ENCODE peak calls at places on chromosomes 7 and 10, in eight cellular contexts. F, E, Z, W, Y, V, H and G are unnamed samples.

GRCh38 chr7:156002362-156003001 is 190.2 kb upstream of the SHH start:
- DNase-seq in F (no peak), E (no peak), Z (no peak), W (no peak), Y (no peak), V (no peak), H (no peak), G (no peak)

GRCh38 chr10:95467162-95467599 is 94.0 kb downstream of the SORBS1 start:
- DNase-seq in F (no peak), E (no peak), Z (no peak), W (peak; percentile 68), Y (peak; percentile 83), V (no peak), H (no peak), G (peak; percentile 91)

GRCh38 chr10:60846173-60846572 is 67.9 kb downstream of the CDK1 start:
- DNase-seq in F (no peak), E (peak; percentile 37), Z (peak; percentile 62), W (peak; percentile 64), Y (no peak), V (peak; percentile 41), H (peak; percentile 37), G (peak; percentile 48)

GRCh38 chr7:70681847-70682350 is 450.0 kb upstream of the GALNT17 start:
- DNase-seq in F (no peak), E (no peak), Z (no peak), W (no peak), Y (no peak), V (no peak), H (no peak), G (no peak)

GRCh38 chr7:24879281-24879680 is 100.7 kb downstream of the OSBPL3 start:
- DNase-seq in F (no peak), E (no peak), Z (peak; percentile 86), W (peak; percentile 41), Y (no peak), V (no peak), H (peak; percentile 46), G (no peak)

GRCh38 chr10:61588770-61589211 is 73.9 kb upstream of the CABCOCO1 start:
- DNase-seq in F (no peak), E (no peak), Z (peak; percentile 19), W (no peak), Y (peak; percentile 53), V (no peak), H (peak; percentile 37), G (no peak)

GRCh38 chr7:45647967-45648670 is 74.0 kb downstream of the ADCY1 start:
- DNase-seq in F (no peak), E (no peak), Z (no peak), W (no peak), Y (no peak), V (no peak), H (no peak), G (no peak)

GRCh38 chr7:36440880-36441279 is 51.2 kb downstream of the ANLN start:
- DNase-seq in F (no peak), E (peak; percentile 46), Z (peak; percentile 35), W (peak; percentile 67), Y (peak; percentile 54), V (no peak), H (peak; percentile 38), G (peak; percentile 63)

GRCh38 chr7:91846436-91846835 is 34.1 kb downstream of the MTERF1 start:
- DNase-seq in F (no peak), E (no peak), Z (peak; percentile 71), W (peak; percentile 19), Y (no peak), V (no peak), H (no peak), G (peak; percentile 60)

GRCh38 chr10:87558333-87558732 is 53.6 kb downstream of the MINPP1 start:
- DNase-seq in F (no peak), E (no peak), Z (no peak), W (no peak), Y (no peak), V (no peak), H (no peak), G (no peak)

GRCh38 chr7:118476036-118476435 is 251.5 kb downstream of the ANKRD7 start:
- DNase-seq in F (no peak), E (no peak), Z (no peak), W (no peak), Y (no peak), V (no peak), H (no peak), G (no peak)

GRCh38 chr7:99953649-99954048 is 22.2 kb downstream of the AZGP1 start:
- DNase-seq in F (no peak), E (peak; percentile 51), Z (peak; percentile 11), W (peak; percentile 57), Y (no peak), V (no peak), H (peak; percentile 62), G (peak; percentile 42)

GRCh38 chr7:81273601-81274397 is 354.9 kb upstream of the SEMA3C start:
- DNase-seq in F (no peak), E (no peak), Z (no peak), W (no peak), Y (no peak), V (no peak), H (no peak), G (peak; percentile 20)

GRCh38 chr10:58384095-58384494 is 1.1 kb upstream of the TFAM start:
- DNase-seq in F (no peak), E (no peak), Z (peak; percentile 5), W (peak; percentile 2), Y (no peak), V (no peak), H (no peak), G (peak; percentile 32)

GRCh38 chr7:2451171-2452073 is 24.8 kb downstream of the GRIFIN start:
- DNase-seq in F (peak; percentile 32), E (peak; percentile 27), Z (peak; percentile 54), W (peak; percentile 79), Y (peak; percentile 87), V (no peak), H (peak; percentile 63), G (peak; percentile 73)
- H3K4me3 ChIP-seq in F (peak overlapping the region; percentile 72), E (peak overlapping the region; percentile 1), Z (no peak overlapping the region), W (peak overlapping the region; percentile 17), Y (no peak overlapping the region), V (peak overlapping the region; percentile 34), H (peak overlapping the region; percentile 25), G (peak overlapping the region; percentile 41)

GRCh38 chr10:13613519-13613918 is 26.8 kb downstream of the PRPF18 start:
- DNase-seq in F (no peak), E (peak; percentile 30), Z (peak; percentile 53), W (peak; percentile 74), Y (peak; percentile 43), V (no peak), H (peak; percentile 52), G (peak; percentile 79)

GRCh38 chr10:13617146-13617545 is 30.4 kb downstream of the PRPF18 start:
- DNase-seq in F (no peak), E (no peak), Z (peak; percentile 46), W (no peak), Y (no peak), V (no peak), H (no peak), G (no peak)

GRCh38 chr10:13615650-13616049 is 28.9 kb downstream of the PRPF18 start:
- DNase-seq in F (no peak), E (no peak), Z (peak; percentile 62), W (no peak), Y (no peak), V (no peak), H (no peak), G (no peak)

GRCh38 chr10:13612654-13613373 is 26.0 kb downstream of the PRPF18 start:
- DNase-seq in F (no peak), E (no peak), Z (no peak), W (no peak), Y (no peak), V (no peak), H (no peak), G (no peak)

DNA sequence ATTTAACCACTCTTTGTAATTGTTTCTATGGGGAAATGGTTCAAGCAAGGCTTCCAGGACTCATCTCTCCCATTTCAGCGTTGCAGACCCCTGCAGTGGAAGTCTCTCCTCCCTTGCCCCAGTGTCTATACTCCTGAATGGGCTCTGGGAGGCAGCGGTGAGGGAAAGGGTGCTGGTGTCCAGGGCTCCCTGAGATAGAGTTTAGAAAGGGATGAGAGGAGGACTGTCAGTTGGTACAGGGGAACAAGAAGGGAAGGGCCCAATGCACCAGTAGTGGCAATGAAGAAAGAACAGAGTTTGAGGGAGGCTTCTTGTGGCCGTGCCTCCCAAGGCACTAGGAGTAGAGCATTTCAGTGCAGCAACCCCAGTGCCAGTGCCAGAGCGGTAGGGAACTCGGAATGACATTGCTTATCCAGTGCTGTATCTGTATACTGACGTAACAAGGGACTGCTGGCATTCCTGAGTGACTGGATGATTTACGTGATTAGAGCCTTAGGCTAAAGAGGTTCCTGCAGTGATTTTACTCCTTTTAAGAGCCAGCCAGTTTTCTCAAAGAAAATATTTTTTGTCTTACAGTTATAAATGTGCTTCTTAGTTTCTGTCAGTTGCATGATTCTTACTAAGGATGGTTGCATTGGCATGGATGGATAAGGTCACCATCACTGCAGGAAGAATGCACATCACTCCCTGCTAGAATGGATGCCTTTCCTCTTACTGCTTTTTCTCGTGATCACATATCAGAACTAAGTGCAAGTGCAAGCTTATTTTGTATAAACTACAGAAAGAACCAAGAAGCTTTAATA is 28.0 kb downstream of the PRPF18 start:
- DNase-seq in F (no peak), E (no peak), Z (peak; percentile 90), W (peak; percentile 29), Y (peak; percentile 42), V (peak; percentile 18), H (no peak), G (peak; percentile 37)
- TF ChIP-seq CTCF in F (no peak), E (no peak), Z (no peak), W (no peak), Y (no peak), V (no peak), H (no peak), G (peak; percentile 13)

DNA sequence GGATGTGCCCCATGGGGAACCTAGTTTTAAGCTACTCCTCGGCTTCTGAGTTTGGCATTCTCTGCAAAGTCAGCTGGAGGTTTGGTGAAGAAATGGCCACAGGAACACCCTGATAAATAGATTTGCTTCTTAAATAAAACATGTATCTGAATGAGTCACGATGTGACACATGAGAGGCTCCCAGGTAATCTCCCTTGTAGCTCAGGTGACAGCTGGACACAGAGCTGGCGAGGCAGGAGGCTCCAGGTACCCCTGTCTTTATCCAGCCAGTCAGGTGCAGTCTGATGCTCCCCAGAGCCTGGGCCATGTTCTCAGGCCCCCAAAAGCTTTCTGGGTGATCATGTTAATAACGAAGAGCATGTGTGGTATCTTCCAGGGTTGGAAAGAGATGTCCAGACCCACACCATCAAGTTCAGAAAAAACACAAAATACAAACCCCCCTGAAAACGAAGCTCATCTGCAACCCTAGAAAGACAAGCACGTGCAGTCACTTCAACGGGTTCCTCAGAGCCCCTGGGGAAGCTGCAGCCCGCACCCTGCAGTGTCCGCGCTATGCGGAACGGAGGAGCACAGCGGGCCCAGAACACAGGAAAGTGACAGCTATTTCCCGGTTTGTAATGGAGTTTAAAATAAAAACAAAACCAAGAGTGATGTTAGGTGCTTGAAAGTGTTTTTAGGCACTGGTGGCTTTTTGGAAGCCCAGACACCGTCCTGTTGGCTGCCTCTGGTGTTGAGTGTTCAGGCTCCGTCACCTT is 69.4 kb downstream of the ZRANB1 start:
- DNase-seq in F (no peak), E (peak; percentile 55), Z (no peak), W (no peak), Y (no peak), V (no peak), H (no peak), G (no peak)
- H3K4me3 ChIP-seq in F (peak overlapping the region; percentile 8), E (no peak overlapping the region), Z (no peak overlapping the region), W (no peak overlapping the region), Y (no peak overlapping the region), V (no peak overlapping the region), H (no peak overlapping the region), G (no peak overlapping the region)

DNA sequence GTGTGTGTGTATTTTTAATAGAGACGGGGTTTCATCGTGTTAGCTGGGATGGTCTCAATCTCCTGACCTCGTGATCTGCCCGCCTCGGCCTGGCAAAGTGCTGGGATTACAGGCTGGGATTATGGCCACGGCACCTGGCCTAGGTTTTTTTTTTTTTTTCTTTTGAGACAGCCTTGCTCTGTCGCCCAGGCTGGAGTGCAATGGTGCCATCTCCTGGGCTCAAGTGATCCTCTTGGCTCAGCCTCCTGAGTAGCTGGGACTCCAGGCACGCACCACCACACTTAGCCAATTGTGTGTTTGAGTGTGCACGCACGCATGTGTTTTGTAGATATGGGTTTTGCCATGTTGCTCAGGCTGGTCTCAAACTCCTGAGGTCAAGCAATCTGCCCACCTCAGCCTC is 629.8 kb downstream of the ETV1 start:
- DNase-seq in F (no peak), E (no peak), Z (no peak), W (no peak), Y (no peak), V (no peak), H (no peak), G (no peak)
- TF ChIP-seq CTCF in F (no peak), E (no peak), Z (no peak), W (no peak), Y (no peak), V (no peak), H (no peak), G (no peak)